ENCODE peak calls at places on chromosomes 11 and 22, in eight cellular contexts. One of them, this sample, is unnamed.

GRCh38 chr22:11629661-11630385 is 3898.2 kb upstream of the OR11H1 start:
- DNase-seq in fibroblast of the aortic adventitia: no peak
- DNase-seq in neuronal stem cell: no peak
- DNase-seq in CD8-positive, alpha-beta T cell: no peak
- DNase-seq in psoas muscle: no peak
- DNase-seq in CD4-positive, alpha-beta memory T cell: no peak
- DNase-seq in epithelial cell of esophagus: no peak
- DNase-seq in dorsolateral prefrontal cortex: no peak
- DNase-seq in this sample: peak; percentile 66

GRCh38 chr11:61793829-61794204 is 1.1 kb downstream of the FEN1 start:
- DNase-seq in fibroblast of the aortic adventitia: no peak
- DNase-seq in CD8-positive, alpha-beta T cell: no peak
- DNase-seq in psoas muscle: no peak
- DNase-seq in dorsolateral prefrontal cortex: no peak
- DNase-seq in CD4-positive, alpha-beta memory T cell: no peak
- DNase-seq in epithelial cell of esophagus: no peak
- DNase-seq in neuronal stem cell: no peak
- DNase-seq in this sample: peak; percentile 18

GRCh38 chr11:15750535-15751297 is 605.6 kb downstream of the SOX6 start:
- DNase-seq in epithelial cell of esophagus: no peak
- DNase-seq in neuronal stem cell: no peak
- DNase-seq in psoas muscle: no peak
- DNase-seq in CD8-positive, alpha-beta T cell: no peak
- DNase-seq in CD4-positive, alpha-beta memory T cell: no peak
- DNase-seq in dorsolateral prefrontal cortex: no peak
- DNase-seq in fibroblast of the aortic adventitia: no peak
- DNase-seq in this sample: no peak

GRCh38 chr11:93542753-93543246 is 391 bp downstream of the SMCO4 start:
- DNase-seq in dorsolateral prefrontal cortex: no peak
- DNase-seq in CD8-positive, alpha-beta T cell: no peak
- DNase-seq in CD4-positive, alpha-beta memory T cell: no peak
- DNase-seq in psoas muscle: no peak
- DNase-seq in neuronal stem cell: peak; percentile 40
- DNase-seq in epithelial cell of esophagus: no peak
- DNase-seq in fibroblast of the aortic adventitia: no peak
- DNase-seq in this sample: no peak

GRCh38 chr11:31817054-31817620 is 6.0 kb upstream of the PAX6 start:
- DNase-seq in psoas muscle: no peak
- DNase-seq in CD8-positive, alpha-beta T cell: no peak
- DNase-seq in epithelial cell of esophagus: no peak
- DNase-seq in CD4-positive, alpha-beta memory T cell: no peak
- DNase-seq in neuronal stem cell: peak; percentile 61
- DNase-seq in dorsolateral prefrontal cortex: no peak
- DNase-seq in fibroblast of the aortic adventitia: no peak
- DNase-seq in this sample: no peak

GRCh38 chr22:23833911-23834317 is 4.9 kb downstream of the DERL3 start:
- DNase-seq in dorsolateral prefrontal cortex: no peak
- DNase-seq in psoas muscle: no peak
- DNase-seq in fibroblast of the aortic adventitia: no peak
- DNase-seq in neuronal stem cell: no peak
- DNase-seq in CD4-positive, alpha-beta memory T cell: no peak
- DNase-seq in epithelial cell of esophagus: no peak
- DNase-seq in CD8-positive, alpha-beta T cell: no peak
- DNase-seq in this sample: peak; percentile 37

GRCh38 chr22:28052818-28053217 is 133.8 kb upstream of the PITPNB start:
- DNase-seq in fibroblast of the aortic adventitia: no peak
- DNase-seq in CD4-positive, alpha-beta memory T cell: no peak
- DNase-seq in dorsolateral prefrontal cortex: no peak
- DNase-seq in psoas muscle: no peak
- DNase-seq in CD8-positive, alpha-beta T cell: no peak
- DNase-seq in neuronal stem cell: peak; percentile 24
- DNase-seq in epithelial cell of esophagus: no peak
- DNase-seq in this sample: no peak

GRCh38 chr11:121898913-121899312 is 217.1 kb downstream of the BLID start:
- DNase-seq in fibroblast of the aortic adventitia: no peak
- DNase-seq in CD8-positive, alpha-beta T cell: no peak
- DNase-seq in psoas muscle: no peak
- DNase-seq in dorsolateral prefrontal cortex: no peak
- DNase-seq in epithelial cell of esophagus: no peak
- DNase-seq in neuronal stem cell: no peak
- DNase-seq in CD4-positive, alpha-beta memory T cell: no peak
- DNase-seq in this sample: no peak

GRCh38 chr11:28860898-28861297 is 752.7 kb downstream of the METTL15 start:
- DNase-seq in CD4-positive, alpha-beta memory T cell: no peak
- DNase-seq in psoas muscle: no peak
- DNase-seq in CD8-positive, alpha-beta T cell: no peak
- DNase-seq in epithelial cell of esophagus: peak; percentile 71
- DNase-seq in dorsolateral prefrontal cortex: no peak
- DNase-seq in fibroblast of the aortic adventitia: peak; percentile 54
- DNase-seq in neuronal stem cell: no peak
- DNase-seq in this sample: no peak

GRCh38 chr22:33018232-33018864 is 39.8 kb downstream of the SYN3 start:
- DNase-seq in fibroblast of the aortic adventitia: peak; percentile 47
- DNase-seq in epithelial cell of esophagus: peak; percentile 58
- DNase-seq in CD4-positive, alpha-beta memory T cell: peak; percentile 7
- DNase-seq in psoas muscle: peak; percentile 33
- DNase-seq in dorsolateral prefrontal cortex: peak; percentile 60
- DNase-seq in neuronal stem cell: peak; percentile 48
- DNase-seq in CD8-positive, alpha-beta T cell: peak; percentile 8
- DNase-seq in this sample: no peak

GRCh38 chr22:19868773-19869471 is 14.2 kb upstream of the GNB1L start:
- DNase-seq in neuronal stem cell: no peak
- DNase-seq in CD4-positive, alpha-beta memory T cell: no peak
- DNase-seq in fibroblast of the aortic adventitia: no peak
- DNase-seq in psoas muscle: peak; percentile 8
- DNase-seq in dorsolateral prefrontal cortex: peak; percentile 55
- DNase-seq in epithelial cell of esophagus: peak; percentile 81
- DNase-seq in CD8-positive, alpha-beta T cell: no peak
- DNase-seq in this sample: peak; percentile 48

GRCh38 chr22:30861131-30861530 is 107.4 kb downstream of the MORC2 start:
- DNase-seq in CD8-positive, alpha-beta T cell: no peak
- DNase-seq in psoas muscle: no peak
- DNase-seq in CD4-positive, alpha-beta memory T cell: no peak
- DNase-seq in dorsolateral prefrontal cortex: no peak
- DNase-seq in epithelial cell of esophagus: no peak
- DNase-seq in neuronal stem cell: no peak
- DNase-seq in fibroblast of the aortic adventitia: no peak
- DNase-seq in this sample: peak; percentile 30

GRCh38 chr11:130527648-130528300 is 79.3 kb downstream of the ADAMTS15 start:
- DNase-seq in epithelial cell of esophagus: no peak
- DNase-seq in psoas muscle: no peak
- DNase-seq in CD4-positive, alpha-beta memory T cell: no peak
- DNase-seq in CD8-positive, alpha-beta T cell: no peak
- DNase-seq in neuronal stem cell: no peak
- DNase-seq in fibroblast of the aortic adventitia: peak; percentile 88
- DNase-seq in dorsolateral prefrontal cortex: no peak
- DNase-seq in this sample: no peak

GRCh38 chr22:33787645-33788456 is 132.4 kb downstream of the LARGE1 start:
- DNase-seq in epithelial cell of esophagus: no peak
- DNase-seq in fibroblast of the aortic adventitia: no peak
- DNase-seq in psoas muscle: no peak
- DNase-seq in CD8-positive, alpha-beta T cell: no peak
- DNase-seq in CD4-positive, alpha-beta memory T cell: no peak
- DNase-seq in dorsolateral prefrontal cortex: no peak
- DNase-seq in neuronal stem cell: no peak
- DNase-seq in this sample: no peak

GRCh38 chr22:27123880-27124279 is 466.5 kb downstream of the MIAT start:
- DNase-seq in psoas muscle: no peak
- DNase-seq in dorsolateral prefrontal cortex: no peak
- DNase-seq in CD4-positive, alpha-beta memory T cell: no peak
- DNase-seq in epithelial cell of esophagus: peak; percentile 57
- DNase-seq in neuronal stem cell: no peak
- DNase-seq in CD8-positive, alpha-beta T cell: no peak
- DNase-seq in fibroblast of the aortic adventitia: no peak
- DNase-seq in this sample: no peak

GRCh38 chr11:65489061-65489705 is 9.7 kb upstream of the MALAT1 start:
- DNase-seq in psoas muscle: peak; percentile 81
- DNase-seq in CD4-positive, alpha-beta memory T cell: no peak
- DNase-seq in fibroblast of the aortic adventitia: peak; percentile 82
- DNase-seq in epithelial cell of esophagus: no peak
- DNase-seq in neuronal stem cell: peak; percentile 88
- DNase-seq in CD8-positive, alpha-beta T cell: no peak
- DNase-seq in dorsolateral prefrontal cortex: peak; percentile 65
- DNase-seq in this sample: peak; percentile 64

GRCh38 chr11:65487467-65488272 is 11.2 kb upstream of the MALAT1 start:
- DNase-seq in psoas muscle: peak; percentile 96
- DNase-seq in dorsolateral prefrontal cortex: peak; percentile 100
- DNase-seq in epithelial cell of esophagus: peak; percentile 100
- DNase-seq in fibroblast of the aortic adventitia: peak; percentile 100
- DNase-seq in CD4-positive, alpha-beta memory T cell: no peak
- DNase-seq in neuronal stem cell: peak; percentile 99
- DNase-seq in CD8-positive, alpha-beta T cell: no peak
- DNase-seq in this sample: peak; percentile 96

GRCh38 chr11:65488273-65489058 is 10.4 kb upstream of the MALAT1 start:
- DNase-seq in fibroblast of the aortic adventitia: peak; percentile 76
- DNase-seq in dorsolateral prefrontal cortex: peak; percentile 63
- DNase-seq in epithelial cell of esophagus: peak; percentile 46
- DNase-seq in psoas muscle: peak; percentile 65
- DNase-seq in CD4-positive, alpha-beta memory T cell: no peak
- DNase-seq in CD8-positive, alpha-beta T cell: no peak
- DNase-seq in neuronal stem cell: no peak
- DNase-seq in this sample: peak; percentile 68

GRCh38 chr11:65486570-65487466 is 12.0 kb upstream of the MALAT1 start:
- DNase-seq in CD4-positive, alpha-beta memory T cell: no peak
- DNase-seq in CD8-positive, alpha-beta T cell: no peak
- DNase-seq in dorsolateral prefrontal cortex: no peak
- DNase-seq in neuronal stem cell: no peak
- DNase-seq in fibroblast of the aortic adventitia: no peak
- DNase-seq in epithelial cell of esophagus: no peak
- DNase-seq in psoas muscle: no peak
- DNase-seq in this sample: peak; percentile 38

GRCh38 chr11:65485820-65486219 is 13.0 kb upstream of the MALAT1 start:
- DNase-seq in neuronal stem cell: no peak
- DNase-seq in psoas muscle: no peak
- DNase-seq in CD4-positive, alpha-beta memory T cell: no peak
- DNase-seq in CD8-positive, alpha-beta T cell: no peak
- DNase-seq in dorsolateral prefrontal cortex: no peak
- DNase-seq in epithelial cell of esophagus: peak; percentile 71
- DNase-seq in fibroblast of the aortic adventitia: no peak
- DNase-seq in this sample: no peak
- H3K4me3 ChIP-seq in neuronal stem cell: no peak overlapping the region
- H3K4me3 ChIP-seq in psoas muscle: no peak overlapping the region
- H3K4me3 ChIP-seq in CD4-positive, alpha-beta memory T cell: no peak overlapping the region
- H3K4me3 ChIP-seq in CD8-positive, alpha-beta T cell: no peak overlapping the region
- H3K4me3 ChIP-seq in dorsolateral prefrontal cortex: no peak overlapping the region
- H3K4me3 ChIP-seq in epithelial cell of esophagus: no peak overlapping the region
- H3K4me3 ChIP-seq in fibroblast of the aortic adventitia: no peak overlapping the region
- H3K4me3 ChIP-seq in this sample: no peak overlapping the region

GRCh38 chr11:124483422-124483821 is 37.9 kb upstream of the OR8B8 start:
- DNase-seq in CD4-positive, alpha-beta memory T cell: no peak
- DNase-seq in CD8-positive, alpha-beta T cell: no peak
- DNase-seq in neuronal stem cell: no peak
- DNase-seq in dorsolateral prefrontal cortex: no peak
- DNase-seq in fibroblast of the aortic adventitia: no peak
- DNase-seq in psoas muscle: no peak
- DNase-seq in epithelial cell of esophagus: no peak
- DNase-seq in this sample: no peak

GRCh38 chr11:124482362-124483147 is 37.1 kb upstream of the OR8B8 start:
- DNase-seq in neuronal stem cell: no peak
- DNase-seq in fibroblast of the aortic adventitia: no peak
- DNase-seq in CD8-positive, alpha-beta T cell: no peak
- DNase-seq in dorsolateral prefrontal cortex: no peak
- DNase-seq in psoas muscle: no peak
- DNase-seq in epithelial cell of esophagus: peak; percentile 75
- DNase-seq in CD4-positive, alpha-beta memory T cell: no peak
- DNase-seq in this sample: no peak

DNA sequence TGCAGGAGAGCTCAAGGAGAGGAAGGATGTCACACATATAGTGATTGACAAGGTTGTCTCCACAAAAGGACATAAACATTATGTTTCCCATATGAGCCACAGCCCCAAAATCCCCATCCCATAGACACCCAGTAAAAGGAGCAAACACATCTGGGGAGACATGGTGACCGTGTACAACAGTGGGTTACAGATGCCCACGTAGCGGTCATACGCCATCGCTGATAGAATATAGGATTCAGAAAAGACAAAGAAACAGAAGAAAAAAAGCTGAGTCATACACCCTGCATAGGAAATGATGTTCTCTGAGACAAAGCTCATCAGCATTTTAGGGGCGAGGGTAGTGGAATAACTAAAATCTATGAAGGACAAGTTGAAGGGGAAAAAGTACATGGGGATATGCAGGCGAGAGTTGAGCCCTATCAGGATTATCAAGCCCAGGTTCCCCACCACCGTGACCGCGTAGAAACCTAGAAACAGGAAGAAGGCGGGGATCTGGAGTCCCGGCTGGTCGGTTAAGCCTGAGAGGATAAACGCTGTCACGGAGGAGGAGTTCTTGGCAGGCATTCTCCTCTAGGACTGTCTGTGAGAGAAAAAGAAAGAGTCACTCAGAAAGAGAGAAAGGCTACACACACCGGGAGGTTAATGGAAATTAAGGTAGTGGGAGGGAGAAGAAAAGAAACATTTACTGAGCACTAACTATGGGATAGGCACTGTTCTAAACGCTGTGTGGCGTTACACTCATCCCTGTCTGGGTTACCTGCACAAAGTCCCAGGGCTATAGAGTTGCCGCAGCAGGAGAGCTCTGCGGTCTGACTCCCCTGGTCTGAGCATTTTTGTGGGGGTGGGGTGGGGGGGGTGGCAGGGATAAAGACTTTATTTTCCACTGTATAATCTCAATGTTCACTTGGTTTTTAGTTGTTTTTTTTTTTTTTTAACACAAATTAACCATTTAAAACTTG is 36.1 kb upstream of the OR8B8 start:
- DNase-seq in psoas muscle: no peak
- DNase-seq in fibroblast of the aortic adventitia: peak; percentile 39
- DNase-seq in dorsolateral prefrontal cortex: peak; percentile 59
- DNase-seq in epithelial cell of esophagus: peak; percentile 51
- DNase-seq in neuronal stem cell: no peak
- DNase-seq in CD8-positive, alpha-beta T cell: no peak
- DNase-seq in CD4-positive, alpha-beta memory T cell: no peak
- DNase-seq in this sample: no peak
- H3K4me3 ChIP-seq in psoas muscle: peak overlapping the region; percentile 20
- H3K4me3 ChIP-seq in fibroblast of the aortic adventitia: peak overlapping the region; percentile 45
- H3K4me3 ChIP-seq in dorsolateral prefrontal cortex: peak overlapping the region; percentile 28
- H3K4me3 ChIP-seq in epithelial cell of esophagus: peak overlapping the region; percentile 18
- H3K4me3 ChIP-seq in neuronal stem cell: peak overlapping the region; percentile 2
- H3K4me3 ChIP-seq in CD8-positive, alpha-beta T cell: no peak overlapping the region
- H3K4me3 ChIP-seq in CD4-positive, alpha-beta memory T cell: no peak overlapping the region
- H3K4me3 ChIP-seq in this sample: peak overlapping the region; percentile 12

GRCh38 chr11:65418681-65419459 is 3.7 kb upstream of the NEAT1 start:
- DNase-seq in epithelial cell of esophagus: peak; percentile 92
- DNase-seq in fibroblast of the aortic adventitia: peak; percentile 97
- DNase-seq in neuronal stem cell: peak; percentile 65
- DNase-seq in psoas muscle: peak; percentile 99
- DNase-seq in dorsolateral prefrontal cortex: peak; percentile 94
- DNase-seq in CD8-positive, alpha-beta T cell: peak; percentile 75
- DNase-seq in CD4-positive, alpha-beta memory T cell: peak; percentile 70
- DNase-seq in this sample: peak; percentile 99
- H3K4me3 ChIP-seq in epithelial cell of esophagus: peak overlapping the region; percentile 36
- H3K4me3 ChIP-seq in fibroblast of the aortic adventitia: peak overlapping the region; percentile 57
- H3K4me3 ChIP-seq in neuronal stem cell: peak overlapping the region; percentile 46
- H3K4me3 ChIP-seq in psoas muscle: peak overlapping the region; percentile 86
- H3K4me3 ChIP-seq in dorsolateral prefrontal cortex: peak overlapping the region; percentile 33
- H3K4me3 ChIP-seq in CD8-positive, alpha-beta T cell: peak overlapping the region; percentile 76
- H3K4me3 ChIP-seq in CD4-positive, alpha-beta memory T cell: peak overlapping the region; percentile 86
- H3K4me3 ChIP-seq in this sample: peak overlapping the region; percentile 98

GRCh38 chr22:47598864-47599263 is 836.4 kb downstream of the TBC1D22A start:
- DNase-seq in dorsolateral prefrontal cortex: no peak
- DNase-seq in epithelial cell of esophagus: no peak
- DNase-seq in psoas muscle: no peak
- DNase-seq in CD4-positive, alpha-beta memory T cell: no peak
- DNase-seq in neuronal stem cell: no peak
- DNase-seq in CD8-positive, alpha-beta T cell: no peak
- DNase-seq in fibroblast of the aortic adventitia: no peak
- DNase-seq in this sample: peak; percentile 32
- H3K4me3 ChIP-seq in dorsolateral prefrontal cortex: no peak overlapping the region
- H3K4me3 ChIP-seq in epithelial cell of esophagus: no peak overlapping the region
- H3K4me3 ChIP-seq in psoas muscle: no peak overlapping the region
- H3K4me3 ChIP-seq in CD4-positive, alpha-beta memory T cell: no peak overlapping the region
- H3K4me3 ChIP-seq in neuronal stem cell: no peak overlapping the region
- H3K4me3 ChIP-seq in CD8-positive, alpha-beta T cell: no peak overlapping the region
- H3K4me3 ChIP-seq in fibroblast of the aortic adventitia: no peak overlapping the region
- H3K4me3 ChIP-seq in this sample: no peak overlapping the region